ENCODE peak calls at places on chromosomes 12 and 14, in five cellular contexts. V is neuronal stem cell, Y is IMR-90, C is H1, I is trophoblast cell. O is an unnamed sample.

GRCh38 chr14:76456200-76456599 is 80.3 kb downstream of the ESRRB start:
- DNase-seq in Y (peak; percentile 8), C (no peak), V (peak; percentile 46), I (no peak), O (peak; percentile 1)

GRCh38 chr12:103495158-103495782 is 498 bp downstream of the C12orf42 start:
- DNase-seq in Y (no peak), C (peak; percentile 53), V (peak; percentile 82), I (no peak), O (no peak)

GRCh38 chr14:51353901-51354300 is 113.9 kb downstream of the TMX1 start:
- DNase-seq in Y (no peak), V (no peak), I (no peak), C (no peak), O (no peak)

GRCh38 chr12:124586756-124587155 is 19.3 kb upstream of the NCOR2 start:
- DNase-seq in C (no peak), Y (no peak), V (no peak), I (no peak), O (no peak)

GRCh38 chr12:46372131-46372851 is at the start of gene SLC38A2:
- DNase-seq in C (no peak), V (peak; percentile 86), I (peak; percentile 95), Y (peak; percentile 90), O (peak; percentile 94)

GRCh38 chr12:115467531-115467930 is 783.6 kb upstream of the TBX3 start:
- DNase-seq in V (no peak), C (no peak), I (no peak), Y (peak; percentile 55), O (no peak)

GRCh38 chr14:102418853-102419240 is 56.1 kb downstream of the TECPR2 start:
- DNase-seq in Y (no peak), C (no peak), I (no peak), V (no peak), O (no peak)

GRCh38 chr14:34325493-34325892 is 136.5 kb downstream of the SPTSSA start:
- DNase-seq in I (no peak), C (no peak), Y (no peak), V (no peak), O (no peak)

GRCh38 chr12:113971392-113971791 is 5.3 kb upstream of the RBM19 start:
- DNase-seq in V (no peak), Y (no peak), I (no peak), C (no peak), O (no peak)

GRCh38 chr12:64036414-64036813 is 185.7 kb downstream of the KICS2 start:
- DNase-seq in I (no peak), C (no peak), Y (no peak), V (no peak), O (no peak)

GRCh38 chr12:54017027-54017788 is 8.4 kb downstream of the HOXC8 start:
- DNase-seq in Y (no peak), C (no peak), V (no peak), I (no peak), O (peak; percentile 80)

GRCh38 chr12:77016621-77017020 is 48.7 kb downstream of the E2F7 start:
- DNase-seq in V (no peak), Y (no peak), C (no peak), I (no peak), O (no peak)

GRCh38 chr12:77007476-77007875 is 57.9 kb downstream of the E2F7 start:
- DNase-seq in C (no peak), Y (no peak), I (no peak), V (no peak), O (no peak)

GRCh38 chr12:77013091-77013490 is 52.3 kb downstream of the E2F7 start:
- DNase-seq in V (no peak), Y (peak; percentile 51), C (no peak), I (no peak), O (peak; percentile 3)

GRCh38 chr12:77005699-77006098 is 59.7 kb downstream of the E2F7 start:
- DNase-seq in Y (no peak), V (no peak), I (no peak), C (no peak), O (no peak)

DNA sequence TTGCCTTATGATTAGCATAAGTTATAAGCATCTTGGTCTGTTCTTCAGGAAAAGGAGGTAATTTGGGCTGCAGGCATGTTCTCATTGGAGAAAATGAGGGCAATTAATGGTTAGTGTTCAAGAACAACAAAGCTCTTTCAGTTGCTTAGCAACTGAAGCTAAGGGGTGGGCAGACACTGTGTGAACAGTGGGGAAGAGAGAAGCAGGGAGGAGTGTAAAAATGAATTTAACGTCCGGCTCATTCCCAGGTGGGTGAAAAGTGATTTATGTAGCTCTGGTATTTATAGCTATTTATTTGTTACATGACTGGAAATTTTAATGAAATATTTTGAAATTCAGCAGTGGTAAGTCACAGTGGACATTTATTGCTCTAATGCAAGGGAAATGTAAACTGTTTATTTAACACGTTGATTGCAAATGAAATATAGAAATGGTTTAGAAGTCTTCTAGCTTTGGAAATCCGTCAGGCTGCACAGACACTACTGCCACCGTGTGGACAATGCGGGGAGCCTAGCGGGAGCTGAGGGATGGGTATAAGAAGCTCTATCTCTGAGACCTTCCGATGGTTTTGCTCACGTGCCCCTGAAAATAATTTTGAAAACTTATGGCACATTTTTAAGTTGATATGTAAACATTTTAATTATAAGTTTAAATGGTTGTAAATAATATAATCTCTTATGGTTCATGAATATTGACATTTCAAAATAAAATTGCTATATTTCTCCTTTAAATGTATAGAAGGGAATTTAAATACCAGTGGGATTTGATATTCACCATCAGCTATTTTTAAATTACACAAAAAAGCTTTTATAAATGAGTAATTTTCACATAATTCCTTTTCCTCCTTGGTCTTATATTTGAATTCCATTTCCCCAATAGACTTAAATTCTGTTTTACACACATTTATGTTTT is 54.5 kb downstream of the E2F7 start:
- DNase-seq in V (peak; percentile 62), I (peak; percentile 76), Y (peak; percentile 89), C (peak; percentile 34), O (peak; percentile 87)
- H3K4me3 ChIP-seq in V (no peak overlapping the region), I (no peak overlapping the region), Y (no peak overlapping the region), C (no peak overlapping the region), O (no peak overlapping the region)

DNA sequence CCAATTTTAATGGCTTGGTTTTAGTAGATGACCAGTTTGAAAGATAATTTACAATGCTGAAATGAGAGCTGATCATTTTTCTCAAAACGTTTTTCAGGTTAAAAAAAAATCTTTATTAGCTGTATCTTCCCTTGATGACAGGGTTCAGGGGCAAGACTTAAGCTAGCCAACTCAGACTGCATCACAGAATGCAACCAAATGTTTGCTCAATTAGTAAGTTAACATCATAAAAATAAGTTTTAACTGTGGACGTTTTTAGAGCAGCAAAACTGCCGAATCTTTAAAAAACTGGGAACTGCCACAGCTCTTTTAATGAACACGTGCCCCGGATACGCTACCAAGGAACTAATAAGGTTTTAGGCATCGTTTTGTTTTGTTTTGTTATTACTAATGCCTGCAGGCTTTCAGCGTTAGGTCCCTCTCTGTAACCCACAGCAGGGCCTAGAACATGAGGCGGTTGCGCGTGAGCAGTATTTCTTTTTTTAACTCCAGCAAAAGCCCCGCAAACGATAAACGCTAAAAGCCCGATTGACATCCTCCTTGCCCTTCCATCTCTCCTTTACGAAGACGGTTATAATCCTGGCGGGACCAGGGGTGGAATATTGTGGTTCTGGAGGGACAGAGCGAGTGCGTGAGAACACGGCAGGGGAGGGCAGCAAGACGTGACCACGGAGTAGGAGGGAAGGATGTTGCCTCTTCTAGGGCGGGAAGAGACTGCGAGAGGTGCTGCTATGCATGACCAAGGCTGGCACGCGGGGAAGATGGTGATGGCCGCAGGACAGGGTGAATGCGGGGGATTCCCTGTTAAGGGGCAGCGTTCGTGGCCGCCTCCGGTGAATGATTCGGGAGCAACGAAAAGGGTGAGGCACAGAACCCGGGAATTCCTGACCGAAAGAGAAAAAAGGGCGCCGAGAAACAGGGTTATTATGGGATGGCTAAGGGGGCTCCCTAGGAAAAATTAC is 652 bp downstream of the SUPT16H start:
- DNase-seq in C (no peak), V (no peak), Y (peak; percentile 51), I (peak; percentile 17), O (peak; percentile 87)
- H4K91ac ChIP-seq in C (peak overlapping the region; percentile 36), V (no peak overlapping the region), Y (peak overlapping the region; percentile 77), I (peak overlapping the region; percentile 69), O (peak overlapping the region; percentile 77)

DNA sequence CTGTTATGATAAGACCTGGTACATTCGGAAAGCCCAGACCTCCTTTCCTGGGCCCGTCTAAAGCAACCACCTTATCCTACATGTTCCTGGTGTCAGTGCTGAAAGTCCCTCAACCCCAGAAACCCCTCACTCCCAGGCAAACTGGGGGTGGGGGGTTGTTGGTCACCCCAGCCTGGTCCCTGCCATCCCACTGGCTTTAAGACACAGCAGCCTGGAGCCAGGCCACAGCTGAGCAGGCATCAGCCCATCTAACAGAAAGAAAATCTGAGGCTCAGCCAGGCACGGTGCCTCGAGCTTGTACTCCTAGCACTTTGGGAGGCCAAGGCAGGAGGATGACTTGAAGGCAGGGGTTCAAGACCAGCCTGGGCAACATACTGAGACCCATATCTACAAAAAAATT is 4.5 kb downstream of the SELPLG start:
- DNase-seq in Y (no peak), V (no peak), C (no peak), I (no peak), O (no peak)
- H3K9ac ChIP-seq in Y (no peak overlapping the region), V (no peak overlapping the region), C (no peak overlapping the region), I (no peak overlapping the region), O (peak overlapping the region; percentile 80)

GRCh38 chr12:42607584-42607984 is 18.0 kb upstream of the PRICKLE1 start:
- DNase-seq in Y (no peak), V (no peak), C (no peak), I (no peak), O (no peak)

GRCh38 chr12:42608196-42608825 is 18.8 kb upstream of the PRICKLE1 start:
- DNase-seq in Y (no peak), V (no peak), C (no peak), I (peak; percentile 3), O (no peak)

GRCh38 chr12:42605685-42606084 is 16.1 kb upstream of the PRICKLE1 start:
- DNase-seq in I (no peak), V (no peak), Y (no peak), C (no peak), O (no peak)

GRCh38 chr12:42603246-42603645 is 13.7 kb upstream of the PRICKLE1 start:
- DNase-seq in Y (no peak), V (no peak), C (no peak), I (no peak), O (no peak)
- H3K4me3 ChIP-seq in Y (no peak overlapping the region), V (no peak overlapping the region), C (no peak overlapping the region), I (no peak overlapping the region), O (no peak overlapping the region)

GRCh38 chr12:88251798-88252197 is 109.7 kb downstream of the TMTC3 start:
- DNase-seq in I (no peak), C (no peak), V (no peak), Y (peak; percentile 12), O (no peak)

GRCh38 chr12:88243886-88244491 is 101.9 kb downstream of the TMTC3 start:
- DNase-seq in C (no peak), Y (no peak), V (no peak), I (no peak), O (peak; percentile 7)

GRCh38 chr12:88245905-88246304 is 103.8 kb downstream of the TMTC3 start:
- DNase-seq in C (no peak), V (no peak), Y (no peak), I (no peak), O (no peak)

GRCh38 chr12:88247241-88247643 is 105.1 kb downstream of the TMTC3 start:
- DNase-seq in V (no peak), I (no peak), Y (peak; percentile 84), C (no peak), O (peak; percentile 42)

GRCh38 chr12:88248606-88249005 is 106.5 kb downstream of the TMTC3 start:
- DNase-seq in V (no peak), C (no peak), I (no peak), Y (peak; percentile 11), O (no peak)
- H4K91ac ChIP-seq in V (no peak overlapping the region), C (no peak overlapping the region), I (no peak overlapping the region), Y (no peak overlapping the region), O (no peak overlapping the region)

DNA sequence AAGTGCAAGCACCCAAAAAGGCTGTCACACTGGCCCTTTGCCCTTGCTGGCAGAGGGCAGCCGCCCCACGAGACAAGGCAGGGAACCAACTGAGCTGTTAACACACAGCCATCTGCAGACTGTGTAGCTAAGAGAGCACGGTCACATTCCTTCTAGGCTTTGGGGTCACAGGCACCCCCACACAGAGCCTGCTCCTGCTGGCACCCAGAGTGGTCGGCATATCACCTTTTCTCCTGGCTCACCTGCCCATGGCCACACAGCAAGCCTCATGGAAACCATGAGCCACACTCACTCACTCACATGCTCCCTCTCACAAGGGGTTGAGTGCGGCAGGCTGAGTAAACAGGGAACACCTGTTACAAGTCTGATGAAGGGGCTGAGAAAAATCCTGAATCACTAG is 214.5 kb downstream of the PCNX1 start:
- DNase-seq in I (no peak), Y (no peak), C (no peak), V (no peak), O (no peak)
- H3K9ac ChIP-seq in I (no peak overlapping the region), Y (no peak overlapping the region), C (no peak overlapping the region), V (no peak overlapping the region), O (no peak overlapping the region)

O was measured in mesenchymal stem cell.